ENCODE peak calls at places on chromosomes 6 and 20, in five cellular contexts. Z is left ventricle myocardium inferior; Q is OCI-LY7; V is HCT116; O is CD4-positive, CD25-positive, alpha-beta regulatory T cell. S is an unnamed sample.

GRCh38 chr6:166582258-166582657 is 4.2 kb downstream of the RAMACL start:
- DNase-seq in Z (no peak), Q (no peak), V (no peak), O (no peak), S (no peak)

GRCh38 chr6:108441141-108441540 is 119.6 kb upstream of the FOXO3 start:
- DNase-seq in Z (no peak), Q (no peak), V (no peak), O (no peak), S (no peak)

GRCh38 chr20:35768731-35769664 is 2.8 kb upstream of the PHF20 start:
- DNase-seq in Z (peak; percentile 96), Q (no peak), V (peak; percentile 77), O (peak; percentile 32), S (peak; percentile 100)

GRCh38 chr6:113857565-113858066 is 471 bp downstream of the MARCKS start:
- DNase-seq in Z (peak; percentile 21), Q (no peak), V (no peak), O (peak; percentile 11), S (no peak)

GRCh38 chr20:8829232-8829631 is 239.7 kb upstream of the PLCB4 start:
- DNase-seq in Z (no peak), Q (no peak), V (no peak), O (no peak), S (no peak)

GRCh38 chr6:157965387-157965786 is 16.3 kb upstream of the SYNJ2 start:
- DNase-seq in Z (no peak), Q (no peak), V (no peak), O (no peak), S (no peak)

GRCh38 chr6:145647602-145648001 is 87.7 kb downstream of the EPM2A start:
- DNase-seq in Z (no peak), Q (no peak), V (no peak), O (no peak), S (no peak)

GRCh38 chr6:5723905-5724691 is 282.6 kb downstream of the NRN1 start:
- DNase-seq in Z (peak; percentile 24), Q (peak; percentile 86), V (no peak), O (no peak), S (no peak)

GRCh38 chr6:71537717-71538116 is 249.1 kb downstream of the OGFRL1 start:
- DNase-seq in Z (no peak), Q (no peak), V (no peak), O (no peak), S (no peak)

GRCh38 chr6:73802366-73802765 is 106.4 kb downstream of the CD109 start:
- DNase-seq in Z (no peak), Q (no peak), V (no peak), O (no peak), S (no peak)

GRCh38 chr20:37886851-37887297 is 16.1 kb upstream of the VSTM2L start:
- DNase-seq in Z (peak; percentile 79), Q (no peak), V (no peak), O (no peak), S (no peak)

GRCh38 chr6:133818320-133818719 is 70.6 kb upstream of the TCF21 start:
- DNase-seq in Z (no peak), Q (no peak), V (no peak), O (no peak), S (no peak)

GRCh38 chr6:128696651-128697391 is 176.4 kb upstream of the PTPRK start:
- DNase-seq in Z (no peak), Q (no peak), V (peak; percentile 16), O (no peak), S (no peak)

GRCh38 chr6:3403244-3404154 is 53.4 kb downstream of the SLC22A23 start:
- DNase-seq in Z (no peak), Q (no peak), V (no peak), O (no peak), S (no peak)

GRCh38 chr6:144149558-144149893 is 791 bp upstream of the STX11 start:
- DNase-seq in Z (no peak), Q (no peak), V (no peak), O (no peak), S (no peak)

GRCh38 chr20:32481311-32482103 is 103.6 kb downstream of the NOL4L start:
- DNase-seq in Z (no peak), Q (no peak), V (no peak), O (no peak), S (no peak)

GRCh38 chr6:24273471-24273870 is 84.4 kb downstream of the DCDC2 start:
- DNase-seq in Z (no peak), Q (no peak), V (no peak), O (no peak), S (no peak)

GRCh38 chr6:17132967-17133366 is 31.1 kb downstream of the STMND1 start:
- DNase-seq in Z (no peak), Q (no peak), V (no peak), O (no peak), S (no peak)

GRCh38 chr20:531608-532007 is 12.0 kb downstream of the CSNK2A1 start:
- DNase-seq in Z (no peak), Q (no peak), V (no peak), O (no peak), S (no peak)

GRCh38 chr20:56179051-56179450 is 69.5 kb upstream of the MC3R start:
- DNase-seq in Z (no peak), Q (no peak), V (no peak), O (no peak), S (no peak)

GRCh38 chr6:134676307-134677281 is 273.3 kb downstream of the ALDH8A1 start:
- DNase-seq in Z (no peak), Q (no peak), V (no peak), O (no peak), S (no peak)

GRCh38 chr6:44082872-44083321 is 44.4 kb downstream of the MRPL14 start:
- DNase-seq in Z (peak; percentile 50), Q (no peak), V (no peak), O (no peak), S (no peak)

GRCh38 chr6:44084231-44085014 is 42.8 kb downstream of the MRPL14 start:
- DNase-seq in Z (no peak), Q (no peak), V (peak; percentile 44), O (no peak), S (no peak)

GRCh38 chr6:44079672-44080071 is 47.6 kb downstream of the MRPL14 start:
- DNase-seq in Z (no peak), Q (no peak), V (no peak), O (no peak), S (no peak)

GRCh38 chr6:44080561-44081521 is 46.4 kb downstream of the MRPL14 start:
- DNase-seq in Z (no peak), Q (no peak), V (no peak), O (no peak), S (no peak)

DNA sequence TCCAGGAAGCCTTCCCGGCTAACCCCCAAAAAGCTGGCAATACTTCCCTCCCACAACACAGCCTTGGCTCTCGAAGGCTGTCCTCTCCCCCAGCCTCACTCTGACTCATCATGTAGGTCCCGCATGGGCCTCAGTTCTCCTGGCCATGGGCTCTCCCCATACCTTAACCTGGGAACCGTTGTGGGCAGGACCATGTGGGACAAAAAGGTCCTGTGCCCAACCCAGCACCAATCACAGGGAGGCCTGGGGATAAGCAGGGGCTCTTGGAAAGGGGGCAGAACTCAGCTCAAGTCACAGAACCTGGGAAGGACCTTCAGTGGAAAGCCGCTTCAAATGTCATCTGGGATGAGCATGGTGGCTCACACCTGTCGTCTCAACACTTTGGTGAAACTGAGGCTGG is 45.5 kb downstream of the MRPL14 start:
- DNase-seq in Z (no peak), Q (no peak), V (no peak), O (no peak), S (no peak)
- H3K4me1 ChIP-seq in Z (peaks cover 41% of the 10 kb centered on the region), Q (peaks cover 16% of the 10 kb centered on the region), V (peaks cover 11% of the 10 kb centered on the region), O (no peaks in the 10 kb centered on the region), S (peaks cover 21% of the 10 kb centered on the region)

DNA sequence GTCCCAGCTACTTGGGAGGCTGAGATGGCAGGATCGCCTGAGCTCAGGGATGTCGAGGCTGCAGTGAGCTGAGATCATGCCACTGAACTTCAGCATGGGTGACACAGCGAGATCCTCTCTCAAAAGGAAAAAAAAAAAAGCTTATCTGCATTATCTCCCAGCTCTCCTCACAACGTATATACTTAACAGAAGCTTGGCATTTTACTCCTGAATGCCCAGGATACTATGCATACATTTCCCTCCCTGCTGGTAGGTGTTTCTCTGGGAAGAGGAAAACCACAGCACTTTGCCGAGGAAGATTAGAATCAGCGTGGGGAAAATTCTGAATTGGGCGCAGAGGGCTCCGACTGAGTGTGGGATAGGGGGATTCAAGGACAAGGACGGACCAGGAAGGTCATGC is 800.6 kb downstream of the DHX35 start:
- DNase-seq in Z (no peak), Q (no peak), V (no peak), O (no peak), S (no peak)
- H3K9me3 ChIP-seq in Z (peaks cover 27% of the 10 kb centered on the region), Q (no peaks in the 10 kb centered on the region), V (no peaks in the 10 kb centered on the region), O (no peaks in the 10 kb centered on the region), S (no peaks in the 10 kb centered on the region)

DNA sequence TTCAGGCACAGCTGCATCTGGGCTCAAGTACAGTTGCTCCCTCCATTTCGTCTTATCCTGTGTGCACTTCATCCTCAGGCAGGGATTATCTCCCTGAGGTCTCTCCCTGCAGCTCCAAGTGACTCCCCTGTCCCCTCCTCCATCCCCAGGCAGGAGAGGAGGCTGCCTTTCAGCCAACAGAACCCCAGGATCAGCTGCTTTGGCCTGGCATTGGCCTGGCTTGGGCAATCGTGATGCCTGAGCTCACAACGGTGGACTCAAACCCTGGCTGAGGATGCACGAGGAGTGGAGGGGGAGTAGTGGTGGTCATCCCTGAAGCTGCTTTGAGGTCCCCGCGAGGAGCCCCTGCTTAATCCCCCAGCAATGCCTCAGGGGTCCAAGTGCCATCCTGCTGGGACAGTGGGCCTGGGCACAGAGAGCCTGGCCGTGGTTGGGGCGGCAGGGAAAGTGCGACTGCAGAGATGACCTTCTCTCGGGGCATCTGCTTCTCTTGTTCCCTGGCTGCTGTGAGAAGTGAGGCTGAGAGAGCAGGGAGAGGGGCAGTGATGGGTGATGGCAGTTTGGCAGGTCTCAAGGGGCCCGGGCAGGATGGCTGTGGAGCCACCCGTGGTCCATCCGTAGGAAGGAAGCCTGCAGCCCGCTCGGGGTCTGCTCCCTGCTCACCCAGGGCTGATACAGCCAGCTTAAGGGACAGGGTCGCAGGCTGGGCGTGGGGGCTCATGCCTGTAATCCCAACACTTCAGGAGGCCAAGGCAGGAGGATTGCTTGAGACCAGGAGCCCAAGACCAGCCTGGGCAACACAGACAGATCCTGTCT is 6.0 kb upstream of the HRH3 start:
- DNase-seq in Z (no peak), Q (no peak), V (no peak), O (no peak), S (no peak)
- H3K4me1 ChIP-seq in Z (peaks cover 13% of the 10 kb centered on the region), Q (no peaks in the 10 kb centered on the region), V (no peaks in the 10 kb centered on the region), O (no peaks in the 10 kb centered on the region), S (peaks cover 4% of the 10 kb centered on the region)

DNA sequence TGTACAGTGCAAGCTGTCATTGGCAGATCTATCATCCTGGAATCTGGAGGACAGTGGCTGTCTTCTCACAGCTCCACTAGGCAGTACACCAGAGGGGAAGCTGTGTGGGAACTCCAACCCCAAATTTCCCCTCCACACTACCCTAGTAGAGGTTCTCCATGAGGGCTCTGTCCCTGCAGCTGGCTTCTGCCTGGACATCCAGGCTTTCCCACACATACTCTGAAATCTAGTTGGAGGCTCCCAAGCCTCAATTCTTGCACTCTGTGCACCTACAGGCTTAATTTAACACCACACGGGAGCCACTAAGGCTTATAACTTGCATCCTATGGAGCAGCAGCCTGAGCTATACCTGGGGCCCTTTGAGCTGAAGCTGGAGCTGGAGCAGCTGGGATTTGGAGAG is 43.0 kb upstream of the TRIM39 start:
- DNase-seq in Z (no peak), Q (no peak), V (no peak), O (no peak), S (no peak)
- H3K9me3 ChIP-seq in Z (peaks cover 95% of the 10 kb centered on the region), Q (peaks cover 55% of the 10 kb centered on the region), V (peaks cover 25% of the 10 kb centered on the region), O (peaks cover 82% of the 10 kb centered on the region), S (peaks cover 84% of the 10 kb centered on the region)

S was measured in right atrium auricular region.